ENCODE peak calls at places on chromosome 13, in four cellular contexts. C is RWPE1, A is PC-9, O is A549. W is an unnamed sample.

GRCh38 chr13:98664047-98664446 is 87.1 kb upstream of the STK24 start:
- DNase-seq in C (peak), A (peak), O (no peak), W (no peak)

GRCh38 chr13:65264066-65264465 is 1966.1 kb downstream of the PCDH9 start:
- DNase-seq in C (peak), A (no peak), O (no peak), W (no peak)

GRCh38 chr13:46571189-46571901 is 18.4 kb downstream of the LRCH1 start:
- DNase-seq in C (no peak), A (no peak), O (peak), W (no peak)

GRCh38 chr13:20702945-20703784 is at the start of gene IL17D:
- DNase-seq in C (peak), A (peak), O (no peak), W (peak)

GRCh38 chr13:83810136-83810535 is 72.1 kb downstream of the SLITRK1 start:
- DNase-seq in C (no peak), A (no peak), O (no peak), W (no peak)

GRCh38 chr13:35144496-35144895 is 202.4 kb downstream of the NBEA start:
- DNase-seq in C (no peak), A (peak), O (no peak), W (no peak)

GRCh38 chr13:52348081-52348480 is 57.9 kb downstream of the THSD1 start:
- DNase-seq in C (peak), A (no peak), O (peak), W (no peak)

GRCh38 chr13:46596501-46596900 is 43.5 kb downstream of the LRCH1 start:
- DNase-seq in C (no peak), A (no peak), O (no peak), W (no peak)

GRCh38 chr13:82961757-82962156 is 920.5 kb downstream of the SLITRK1 start:
- DNase-seq in C (no peak), A (no peak), O (no peak), W (no peak)

GRCh38 chr13:43223206-43223605 is 199.8 kb downstream of the DNAJC15 start:
- DNase-seq in C (no peak), A (no peak), O (no peak), W (no peak)

GRCh38 chr13:22278336-22278929 is 607.6 kb downstream of the FGF9 start:
- DNase-seq in C (peak), A (peak), O (peak), W (no peak)

GRCh38 chr13:26494591-26494990 is 62.9 kb upstream of the WASF3 start:
- DNase-seq in C (no peak), A (no peak), O (no peak), W (no peak)

GRCh38 chr13:21069561-21070004 is 8.2 kb upstream of the LATS2 start:
- DNase-seq in C (peak), A (no peak), O (peak), W (no peak)

GRCh38 chr13:63184693-63185092 is 1769.0 kb upstream of the PCDH20 start:
- DNase-seq in C (peak), A (peak), O (peak), W (no peak)

GRCh38 chr13:93522486-93522885 is 295.9 kb downstream of the GPC6 start:
- DNase-seq in C (no peak), A (no peak), O (no peak), W (no peak)

GRCh38 chr13:95676100-95676774 is 702 bp upstream of the DNAJC3 start:
- DNase-seq in C (peak), A (peak), O (peak), W (no peak)

GRCh38 chr13:52786747-52787146 is 47.1 kb upstream of the CNMD start:
- DNase-seq in C (no peak), A (no peak), O (no peak), W (no peak)

GRCh38 chr13:50370303-50370950 is 355.2 kb downstream of the KCNRG start:
- DNase-seq in C (no peak), A (no peak), O (no peak), W (peak)

GRCh38 chr13:111567637-111568036 is 247.2 kb downstream of the TEX29 start:
- DNase-seq in C (no peak), A (no peak), O (no peak), W (no peak)

GRCh38 chr13:21986602-21987001 is 315.7 kb downstream of the FGF9 start:
- DNase-seq in C (no peak), A (no peak), O (no peak), W (no peak)

GRCh38 chr13:53254495-53254894 is 225.9 kb downstream of the OLFM4 start:
- DNase-seq in C (peak), A (no peak), O (no peak), W (no peak)

GRCh38 chr13:35283856-35284255 is 192.6 kb downstream of the MAB21L1 start:
- DNase-seq in C (no peak), A (no peak), O (peak), W (no peak)

GRCh38 chr13:97226013-97226412 is 3.9 kb downstream of the MBNL2 start:
- DNase-seq in C (no peak), A (no peak), O (no peak), W (no peak)
- TF ChIP-seq CTCF in C (no peak), A (no peak), O (no peak), W (no peak)

GRCh38 chr13:88000239-88000638 is 329.1 kb downstream of the SLITRK5 start:
- DNase-seq in C (no peak), A (no peak), O (no peak), W (no peak)

GRCh38 chr13:88000787-88001186 is 329.6 kb downstream of the SLITRK5 start:
- DNase-seq in C (no peak), A (no peak), O (no peak), W (no peak)

GRCh38 chr13:87999791-88000190 is 328.6 kb downstream of the SLITRK5 start:
- DNase-seq in C (no peak), A (no peak), O (no peak), W (no peak)

GRCh38 chr13:87999141-87999765 is 328.1 kb downstream of the SLITRK5 start:
- DNase-seq in C (peak), A (peak), O (no peak), W (no peak)

DNA sequence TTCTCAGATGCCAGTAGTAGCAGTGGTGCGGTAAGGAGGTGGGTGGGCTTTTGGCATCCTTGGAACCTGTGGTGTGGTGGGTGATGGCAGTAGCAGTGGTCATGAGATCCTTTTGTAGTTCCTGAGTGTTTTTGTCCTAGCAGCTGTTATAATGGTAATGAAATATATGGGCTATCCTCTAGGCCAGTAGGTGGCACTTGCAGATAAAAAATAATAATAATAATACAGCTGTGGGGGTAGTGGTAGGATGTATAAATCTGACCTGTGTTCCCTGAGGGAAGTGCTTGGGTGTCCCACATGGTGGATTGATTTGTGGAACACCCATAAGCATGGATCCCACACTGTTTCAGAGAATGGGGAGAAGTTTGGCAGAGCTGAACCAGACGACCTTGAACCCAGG is 334.0 kb downstream of the SLITRK5 start:
- DNase-seq in C (no peak), A (no peak), O (no peak), W (no peak)
- TF ChIP-seq CTCF in C (no peak), A (no peak), O (no peak), W (no peak)

GRCh38 chr13:24149306-24150032 is 11.1 kb upstream of the SPATA13 start:
- DNase-seq in C (no peak), A (peak), O (no peak), W (no peak)

GRCh38 chr13:24147570-24147963 is 13.0 kb upstream of the SPATA13 start:
- DNase-seq in C (no peak), A (no peak), O (no peak), W (no peak)

GRCh38 chr13:24146961-24147569 is 13.5 kb upstream of the SPATA13 start:
- DNase-seq in C (no peak), A (no peak), O (no peak), W (no peak)

GRCh38 chr13:24150613-24151012 is 9.9 kb upstream of the SPATA13 start:
- DNase-seq in C (no peak), A (no peak), O (no peak), W (no peak)

GRCh38 chr13:24148414-24149305 is 11.9 kb upstream of the SPATA13 start:
- DNase-seq in C (peak), A (peak), O (peak), W (no peak)
- TF ChIP-seq CTCF in C (no peak), A (peak), O (no peak), W (no peak)

GRCh38 chr13:79660361-79660760 is 179.4 kb downstream of the NDFIP2 start:
- DNase-seq in C (no peak), A (no peak), O (no peak), W (no peak)

GRCh38 chr13:79662882-79663281 is 181.9 kb downstream of the NDFIP2 start:
- DNase-seq in C (no peak), A (no peak), O (peak), W (no peak)

GRCh38 chr13:79667771-79668170 is 186.8 kb downstream of the NDFIP2 start:
- DNase-seq in C (no peak), A (no peak), O (no peak), W (no peak)

GRCh38 chr13:79663420-79663819 is 182.5 kb downstream of the NDFIP2 start:
- DNase-seq in C (no peak), A (no peak), O (no peak), W (no peak)

DNA sequence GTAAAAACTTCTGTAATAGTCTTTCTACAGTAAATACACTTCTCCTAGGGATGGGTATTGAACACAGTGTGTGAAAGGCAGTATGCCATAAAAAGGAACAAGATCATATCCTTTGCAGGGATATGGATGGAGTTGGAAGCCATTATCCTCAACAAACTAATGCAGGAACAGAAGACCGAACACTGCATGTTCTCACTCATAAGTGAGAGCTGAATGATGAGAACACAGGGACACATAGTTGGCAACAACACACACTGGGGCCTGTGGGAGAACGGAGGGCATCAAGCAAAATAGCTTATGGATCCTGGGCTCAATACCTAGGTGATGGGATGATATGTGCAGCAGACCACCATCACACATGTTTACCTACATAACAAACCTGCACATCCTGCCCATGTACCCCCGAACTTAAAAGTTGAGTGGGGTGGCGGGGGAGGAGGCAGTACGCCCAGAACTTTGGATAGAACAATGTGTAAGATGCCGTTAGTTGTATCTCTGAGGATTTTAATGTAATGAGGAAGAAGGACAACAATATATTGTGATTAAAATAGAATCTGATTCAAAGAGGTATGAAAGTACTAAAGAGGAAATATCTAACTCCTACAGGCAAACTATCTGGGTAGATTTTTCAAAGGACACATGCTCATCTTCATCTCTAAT is 183.2 kb downstream of the NDFIP2 start:
- DNase-seq in C (no peak), A (no peak), O (no peak), W (no peak)
- TF ChIP-seq CTCF in C (no peak), A (no peak), O (no peak), W (no peak)

GRCh38 chr13:37138169-37138568 is 32.7 kb upstream of the CSNK1A1L start:
- DNase-seq in C (no peak), A (no peak), O (peak), W (no peak)
- TF ChIP-seq CTCF in C (peak), A (no peak), O (no peak), W (no peak)

DNA sequence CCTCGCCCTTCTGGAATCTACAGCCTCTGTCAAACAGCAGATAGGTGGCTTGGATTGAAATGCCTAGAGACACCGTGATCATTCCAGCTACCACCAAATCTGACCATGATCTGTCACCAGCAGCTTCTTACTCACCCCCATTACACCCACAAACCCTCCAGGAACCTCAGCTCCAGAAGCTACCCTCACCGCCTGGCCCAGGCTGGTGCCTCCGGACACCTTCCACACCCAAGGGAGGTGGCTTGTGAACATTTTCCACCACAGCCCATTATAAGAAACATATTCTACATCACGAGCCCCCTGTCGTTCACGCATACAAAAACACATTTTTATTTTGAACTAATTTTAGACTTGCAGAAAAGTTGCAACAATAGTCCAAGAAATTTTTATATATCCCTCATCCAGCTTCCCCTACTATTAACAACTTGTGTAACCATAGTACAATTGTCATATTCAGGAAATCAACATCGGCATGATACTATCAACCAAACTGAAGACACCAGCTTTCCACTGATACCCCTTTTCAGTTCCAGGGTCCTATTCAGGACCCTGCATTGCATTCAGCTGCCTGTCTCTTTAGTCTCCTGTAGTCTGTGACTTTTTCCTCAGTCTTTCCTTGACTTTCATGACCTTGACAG is 15.4 kb upstream of the UBE2L5 start:
- DNase-seq in C (no peak), A (no peak), O (no peak), W (no peak)
- TF ChIP-seq CTCF in C (no peak), A (no peak), O (no peak), W (no peak)

GRCh38 chr13:23500858-23501257 is 67.4 kb upstream of the SACS start:
- DNase-seq in C (no peak), A (no peak), O (peak), W (no peak)

GRCh38 chr13:23496255-23496654 is 62.8 kb upstream of the SACS start:
- DNase-seq in C (no peak), A (no peak), O (no peak), W (no peak)

GRCh38 chr13:23497186-23497585 is 63.7 kb upstream of the SACS start:
- DNase-seq in C (no peak), A (no peak), O (no peak), W (no peak)
- TF ChIP-seq CTCF in C (no peak), A (no peak), O (no peak), W (no peak)

DNA sequence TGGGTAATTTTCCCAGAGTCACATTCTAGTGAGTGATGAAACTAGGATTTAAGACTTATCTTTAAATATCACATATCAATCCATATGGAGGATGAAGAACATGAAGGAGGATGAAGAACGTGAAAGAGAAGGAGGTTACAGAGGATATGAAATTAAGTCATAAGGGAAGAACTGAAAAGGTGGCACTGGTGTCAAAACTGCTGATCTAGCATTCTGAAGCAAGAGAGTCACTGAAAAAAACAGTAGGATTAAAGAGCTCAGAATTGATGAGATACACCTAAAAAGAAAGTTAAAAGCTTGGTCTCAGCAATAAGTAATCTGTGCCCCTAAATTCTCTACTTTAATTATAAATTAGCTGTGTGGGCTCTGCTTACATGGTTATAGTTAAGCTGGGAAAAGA is 156.5 kb downstream of the KCTD12 start:
- DNase-seq in C (no peak), A (no peak), O (no peak), W (no peak)
- TF ChIP-seq CTCF in C (no peak), A (no peak), O (no peak), W (no peak)

W was measured in activated B cell treated with CpG ODN at 0.5 μM for 24 hours.